ENCODE peak calls at places on chromosome 2, in four cellular contexts. P, A, O and J are unnamed samples. For H3K4me1, the result is how much of the 10 kb centered on the place peaks cover.

GRCh38 chr2:232634319-232635150 is 1.1 kb downstream of the EFHD1 start:
- DNase-seq in P (no peak), A (no peak), O (peak), J (peak)

GRCh38 chr2:135009339-135009738 is 37.9 kb downstream of the MAP3K19 start:
- DNase-seq in P (no peak), O (no peak), A (no peak), J (no peak)

GRCh38 chr2:102065675-102066252 is 74.0 kb downstream of the IL1R2 start:
- DNase-seq in A (no peak), O (peak), P (no peak), J (peak)

GRCh38 chr2:121362776-121363175 is 77.8 kb upstream of the TFCP2L1 start:
- DNase-seq in O (no peak), A (no peak), P (no peak), J (no peak)

GRCh38 chr2:100106460-100106859 is 35.9 kb downstream of the AFF3 start:
- DNase-seq in A (no peak), O (peak), P (peak), J (no peak)

GRCh38 chr2:132598536-132598935 is 71.5 kb downstream of the LYPD1 start:
- DNase-seq in P (peak), O (no peak), A (no peak), J (no peak)

GRCh38 chr2:55084631-55085030 is 34.4 kb upstream of the RTN4 start:
- DNase-seq in O (no peak), A (no peak), P (no peak), J (no peak)

GRCh38 chr2:112724611-112725525 is 4.0 kb downstream of the NT5DC4 start:
- DNase-seq in A (peak), O (no peak), P (peak), J (no peak)

GRCh38 chr2:179538406-179538805 is 273.8 kb upstream of the SESTD1 start:
- DNase-seq in A (no peak), P (no peak), O (no peak), J (no peak)

GRCh38 chr2:207759890-207760289 is 9.8 kb downstream of the FZD5 start:
- DNase-seq in P (peak), A (no peak), O (no peak), J (no peak)

GRCh38 chr2:9982248-9982647 is 30.8 kb downstream of the GRHL1 start:
- DNase-seq in A (no peak), O (peak), P (no peak), J (no peak)

GRCh38 chr2:209560911-209561310 is 137.1 kb downstream of the MAP2 start:
- DNase-seq in O (no peak), A (no peak), P (no peak), J (no peak)

GRCh38 chr2:86226780-86227520 is 27.7 kb downstream of the MRPL35 start:
- DNase-seq in P (no peak), A (no peak), O (no peak), J (no peak)

GRCh38 chr2:228518-229278 is 35.1 kb downstream of the SH3YL1 start:
- DNase-seq in P (no peak), A (no peak), O (no peak), J (no peak)

GRCh38 chr2:240561325-240561971 is 1.3 kb downstream of the DUSP28 start:
- DNase-seq in O (no peak), A (no peak), P (no peak), J (no peak)

GRCh38 chr2:64609229-64609994 is 44.3 kb downstream of the SERTAD2 start:
- DNase-seq in O (no peak), P (no peak), A (no peak), J (peak)

GRCh38 chr2:162257416-162257815 is 14.2 kb upstream of the FAP start:
- DNase-seq in A (no peak), O (no peak), P (no peak), J (no peak)

GRCh38 chr2:205889073-205889472 is 196.9 kb downstream of the INO80D start:
- DNase-seq in P (no peak), A (no peak), O (no peak), J (no peak)

GRCh38 chr2:232888099-232888836 is 18.2 kb downstream of the SNORC start:
- DNase-seq in O (no peak), P (no peak), A (no peak), J (no peak)

GRCh38 chr2:196112408-196113039 is 43.9 kb upstream of the DNAH7 start:
- DNase-seq in P (no peak), A (no peak), O (no peak), J (no peak)

GRCh38 chr2:196601430-196602306 is 37.8 kb upstream of the CCDC150 start:
- DNase-seq in P (no peak), A (no peak), O (peak), J (peak)

GRCh38 chr2:237278593-237278992 is 135.4 kb downstream of the COL6A3 start:
- DNase-seq in O (peak), A (no peak), P (no peak), J (peak)

GRCh38 chr2:137966043-137966442 is 1.8 kb downstream of the HNMT start:
- DNase-seq in P (no peak), A (no peak), O (no peak), J (no peak)

GRCh38 chr2:136376798-136377211 is 258.9 kb upstream of the CXCR4 start:
- DNase-seq in A (no peak), P (peak), O (no peak), J (no peak)

GRCh38 chr2:84808279-84808678 is 72.6 kb downstream of the TRABD2A start:
- DNase-seq in A (no peak), O (no peak), P (no peak), J (no peak)

GRCh38 chr2:154587739-154588138 is 110.8 kb upstream of the KCNJ3 start:
- DNase-seq in A (no peak), P (no peak), O (no peak), J (no peak)

GRCh38 chr2:69734040-69734611 is 7.8 kb upstream of the ANXA4 start:
- DNase-seq in O (no peak), P (no peak), A (no peak), J (no peak)

GRCh38 chr2:126115975-126116374 is 540.0 kb upstream of the GYPC start:
- DNase-seq in A (no peak), O (no peak), P (no peak), J (no peak)

GRCh38 chr2:62354771-62355550 is 151.0 kb downstream of the TMEM17 start:
- DNase-seq in O (no peak), P (no peak), A (no peak), J (no peak)

GRCh38 chr2:66805136-66805535 is 370.2 kb downstream of the MEIS1 start:
- DNase-seq in O (peak), A (no peak), P (no peak), J (no peak)

GRCh38 chr2:236250909-236251579 is 13.2 kb downstream of the ASB18 start:
- DNase-seq in A (no peak), O (no peak), P (no peak), J (no peak)

GRCh38 chr2:203534486-203535077 is 519 bp downstream of the RAPH1 start:
- DNase-seq in A (peak), O (peak), P (no peak), J (no peak)

GRCh38 chr2:106107509-106108131 is 86.5 kb downstream of the UXS1 start:
- DNase-seq in O (no peak), P (no peak), A (no peak), J (no peak)

GRCh38 chr2:48471048-48471474 is 58.9 kb upstream of the STON1 start:
- DNase-seq in P (no peak), O (peak), A (no peak), J (no peak)

GRCh38 chr2:25920786-25921390 is 42.6 kb upstream of the ASXL2 start:
- DNase-seq in A (no peak), O (no peak), P (no peak), J (no peak)

GRCh38 chr2:54103454-54104314 is 11.7 kb upstream of the ACYP2 start:
- DNase-seq in O (peak), P (no peak), A (peak), J (peak)

GRCh38 chr2:26849056-26850001 is 1.4 kb downstream of the DPYSL5 start:
- DNase-seq in P (peak), A (no peak), O (no peak), J (peak)

GRCh38 chr2:26457695-26458364 is 20.1 kb downstream of the OTOF start:
- DNase-seq in P (no peak), A (no peak), O (no peak), J (no peak)

GRCh38 chr2:41027095-41027494 is 575.2 kb upstream of the SLC8A1 start:
- DNase-seq in A (no peak), O (no peak), P (no peak), J (no peak)

GRCh38 chr2:41020318-41020717 is 568.4 kb upstream of the SLC8A1 start:
- DNase-seq in P (no peak), A (no peak), O (no peak), J (no peak)

GRCh38 chr2:41026613-41027012 is 574.7 kb upstream of the SLC8A1 start:
- DNase-seq in P (no peak), O (no peak), A (no peak), J (no peak)

GRCh38 chr2:41024806-41025205 is 572.9 kb upstream of the SLC8A1 start:
- DNase-seq in P (no peak), A (no peak), O (no peak), J (no peak)
- TF ChIP-seq CTCF in P (no peak), A (no peak), O (no peak), J (no peak)

GRCh38 chr2:33304032-33304864 is 172.2 kb upstream of the RASGRP3 start:
- DNase-seq in P (no peak), O (no peak), A (no peak), J (no peak)
- H3K4me1 ChIP-seq in P (half or more), O (under half), A (under half), J (under half)

GRCh38 chr2:56191617-56192016 is 7.8 kb downstream of the CCDC85A start:
- DNase-seq in A (no peak), P (peak), O (no peak), J (no peak)
- TF ChIP-seq CTCF in A (peak), P (no peak), O (peak), J (peak)

GRCh38 chr2:36369163-36369562 is 13.6 kb downstream of the CRIM1 start:
- DNase-seq in O (no peak), A (no peak), P (no peak), J (no peak)

GRCh38 chr2:36371070-36371962 is 15.7 kb downstream of the CRIM1 start:
- DNase-seq in P (no peak), A (no peak), O (no peak), J (no peak)

GRCh38 chr2:36369711-36370110 is 14.1 kb downstream of the CRIM1 start:
- DNase-seq in O (no peak), P (no peak), A (no peak), J (no peak)

GRCh38 chr2:36371963-36372391 is 16.4 kb downstream of the CRIM1 start:
- DNase-seq in O (no peak), A (no peak), P (no peak), J (no peak)

DNA sequence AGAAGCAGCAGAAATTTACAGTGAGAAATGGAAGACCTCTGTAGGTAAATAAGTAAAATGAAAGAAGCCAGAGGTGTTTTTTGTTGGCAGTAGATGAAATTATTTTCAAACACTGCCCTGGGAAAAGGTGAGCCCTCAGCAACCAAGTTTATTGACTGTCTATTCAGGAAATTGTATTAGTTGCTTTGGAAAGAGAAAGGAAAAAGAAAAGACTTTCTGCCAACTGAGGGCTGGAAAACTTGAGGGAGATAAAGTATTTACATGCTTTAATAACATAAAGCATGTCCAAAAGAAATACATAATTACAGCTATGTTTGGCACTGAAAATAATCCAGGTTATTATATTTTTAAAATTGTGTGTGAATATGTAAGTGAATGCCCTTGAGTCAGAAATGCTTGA is 14.7 kb downstream of the CRIM1 start:
- DNase-seq in O (no peak), P (no peak), A (no peak), J (no peak)
- H3K4me1 ChIP-seq in O (under half), P (half or more), A (under half), J (half or more)

DNA sequence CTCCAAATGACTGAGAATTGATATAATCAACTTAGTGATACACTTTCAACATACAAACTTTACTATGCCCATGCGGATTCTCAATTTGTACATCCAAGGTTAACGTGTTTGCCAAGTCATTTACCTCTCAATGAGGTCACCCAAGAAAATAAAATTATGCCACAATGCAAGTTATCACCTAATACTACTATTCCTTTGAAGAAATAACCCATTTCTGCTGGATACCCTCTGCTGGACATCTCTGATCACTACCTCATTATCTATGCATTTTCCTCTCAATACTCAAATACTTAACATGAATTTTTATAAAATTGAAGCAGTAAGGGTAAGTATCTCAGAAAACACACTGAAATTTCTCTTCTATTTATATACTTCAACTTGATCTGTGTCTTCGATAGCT is 12.7 kb downstream of the HNRNPLL start:
- DNase-seq in P (no peak), A (no peak), O (no peak), J (no peak)
- TF ChIP-seq CTCF in P (no peak), A (peak), O (no peak), J (no peak)

GRCh38 chr2:173672573-173673340 is 292.4 kb downstream of the SP3 start:
- DNase-seq in O (no peak), P (no peak), A (peak), J (no peak)

GRCh38 chr2:173680574-173680973 is 284.6 kb downstream of the SP3 start:
- DNase-seq in A (no peak), O (no peak), P (no peak), J (no peak)

GRCh38 chr2:173681891-173682655 is 283.1 kb downstream of the SP3 start:
- DNase-seq in A (no peak), P (no peak), O (no peak), J (no peak)

GRCh38 chr2:173676647-173677046 is 288.5 kb downstream of the SP3 start:
- DNase-seq in O (no peak), P (no peak), A (no peak), J (no peak)

GRCh38 chr2:173678186-173678585 is 287.0 kb downstream of the SP3 start:
- DNase-seq in P (no peak), O (no peak), A (no peak), J (no peak)
- H3K4me1 ChIP-seq in P (under half), O (under half), A (under half), J (under half)

DNA sequence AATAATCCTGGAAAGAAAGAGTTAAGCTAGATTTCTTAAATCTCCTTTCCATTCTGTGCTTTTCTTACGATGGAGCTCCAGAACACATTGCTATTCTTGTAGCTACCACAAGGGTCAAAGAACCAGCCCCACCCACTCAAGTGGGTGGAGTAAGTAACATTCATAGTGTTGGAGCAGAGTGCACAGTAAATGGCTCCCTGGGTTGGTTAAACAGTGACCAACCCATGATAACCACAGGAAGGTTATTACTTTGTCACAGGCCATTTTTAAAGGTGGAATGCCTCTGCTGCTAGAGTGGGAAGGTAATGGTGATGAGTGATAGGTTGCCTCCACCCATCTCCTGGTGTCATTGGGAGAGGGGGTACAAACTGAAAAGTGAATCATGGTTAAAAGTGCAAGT is 13.9 kb downstream of the ARPC2 start:
- DNase-seq in P (no peak), O (no peak), A (no peak), J (no peak)
- TF ChIP-seq CTCF in P (no peak), O (no peak), A (peak), J (no peak)